ENCODE peak calls at places on chromosomes 4 and X, in four cellular contexts. Y, F, V and K are unnamed samples. For H3K4me1, the result is how much of the 10 kb centered on the place peaks cover.

GRCh38 chr4:85968945-85969830 is 390.7 kb downstream of the MAPK10 start:
- DNase-seq in Y (no peak), V (peak), F (no peak), K (peak)

GRCh38 chrX:24333371-24333770 is 19.5 kb upstream of the SUPT20HL2 start:
- DNase-seq in Y (no peak), V (no peak), F (no peak), K (no peak)

GRCh38 chrX:131792356-131792749 is 230.7 kb upstream of the STK26 start:
- DNase-seq in V (no peak), Y (peak), F (peak), K (no peak)

GRCh38 chr4:111323916-111324315 is 701.0 kb upstream of the PITX2 start:
- DNase-seq in Y (no peak), V (no peak), F (no peak), K (no peak)

GRCh38 chrX:17160971-17161370 is 214.0 kb upstream of the NHS start:
- DNase-seq in V (no peak), F (no peak), Y (no peak), K (no peak)

GRCh38 chrX:64394874-64395567 is at the start of gene MTMR8:
- DNase-seq in Y (peak), V (peak), F (peak), K (peak)

GRCh38 chr4:3413217-3413671 is 28.5 kb upstream of the HGFAC start:
- DNase-seq in V (no peak), Y (no peak), F (peak), K (no peak)

GRCh38 chr4:17517664-17518063 is 2.7 kb downstream of the CLRN2 start:
- DNase-seq in F (no peak), Y (no peak), V (no peak), K (no peak)

GRCh38 chr4:26632916-26633315 is 49.0 kb downstream of the TBC1D19 start:
- DNase-seq in F (no peak), V (no peak), Y (no peak), K (no peak)

GRCh38 chr4:38160487-38161207 is 200.4 kb downstream of the PTTG2 start:
- DNase-seq in F (no peak), Y (peak), V (peak), K (no peak)

GRCh38 chr4:15197005-15197404 is 194.7 kb downstream of the CPEB2 start:
- DNase-seq in Y (no peak), V (peak), F (no peak), K (no peak)

GRCh38 chrX:5753291-5753690 is 475.4 kb downstream of the NLGN4X start:
- DNase-seq in V (no peak), F (no peak), Y (no peak), K (no peak)

GRCh38 chr4:120769227-120769626 is 153.3 kb downstream of the PRDM5 start:
- DNase-seq in V (no peak), F (no peak), Y (no peak), K (no peak)

GRCh38 chrX:100090931-100091330 is 319.1 kb downstream of the PCDH19 start:
- DNase-seq in F (no peak), Y (no peak), V (no peak), K (no peak)

GRCh38 chr4:148015058-148015457 is 283.2 kb downstream of the ARHGAP10 start:
- DNase-seq in F (no peak), V (no peak), Y (no peak), K (no peak)

GRCh38 chr4:17220816-17221215 is 291.1 kb downstream of the QDPR start:
- DNase-seq in V (no peak), F (no peak), Y (no peak), K (no peak)

GRCh38 chrX:112874140-112874539 is 33.5 kb upstream of the AMOT start:
- DNase-seq in V (no peak), Y (no peak), F (no peak), K (peak)

GRCh38 chr4:78876568-78877320 is 62.5 kb downstream of the PAQR3 start:
- DNase-seq in V (no peak), F (no peak), Y (no peak), K (peak)

GRCh38 chr4:188821500-188821899 is 682.3 kb downstream of the TRIML1 start:
- DNase-seq in Y (no peak), V (no peak), F (no peak), K (no peak)

GRCh38 chr4:130026185-130026584 is 930.2 kb downstream of the C4orf33 start:
- DNase-seq in V (no peak), F (no peak), Y (no peak), K (peak)

GRCh38 chrX:82813671-82814078 is 694.4 kb upstream of the POU3F4 start:
- DNase-seq in V (no peak), F (no peak), Y (no peak), K (no peak)

GRCh38 chr4:170193496-170193895 is 103.7 kb upstream of the AADAT start:
- DNase-seq in V (no peak), F (no peak), Y (no peak), K (no peak)

GRCh38 chr4:161828061-161828460 is 335.7 kb downstream of the FSTL5 start:
- DNase-seq in V (no peak), Y (no peak), F (no peak), K (no peak)

DNA sequence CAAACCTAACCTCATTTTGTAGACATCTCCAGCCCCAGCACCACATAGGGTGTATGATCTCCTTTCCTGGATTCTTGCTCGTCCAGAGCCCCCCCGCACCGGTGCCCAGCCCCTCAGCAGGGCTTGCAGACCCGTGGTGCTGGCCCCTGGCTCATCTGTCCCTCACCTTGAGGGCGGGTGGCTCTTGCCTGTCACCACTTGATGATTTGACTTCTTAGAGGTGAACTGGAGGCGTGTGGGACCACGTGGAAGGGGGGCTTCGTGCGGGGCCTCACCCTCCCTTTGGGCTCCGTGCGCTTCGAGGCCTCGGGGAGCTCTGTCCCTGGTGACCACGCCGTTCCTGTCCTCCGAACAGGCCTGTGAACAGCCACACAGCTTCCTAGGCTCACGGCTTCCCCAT is 15.5 kb downstream of the UVSSA start:
- DNase-seq in Y (no peak), V (no peak), F (no peak), K (no peak)
- H3K4me3 ChIP-seq in Y (no peak), V (no peak), F (no peak), K (no peak)

DNA sequence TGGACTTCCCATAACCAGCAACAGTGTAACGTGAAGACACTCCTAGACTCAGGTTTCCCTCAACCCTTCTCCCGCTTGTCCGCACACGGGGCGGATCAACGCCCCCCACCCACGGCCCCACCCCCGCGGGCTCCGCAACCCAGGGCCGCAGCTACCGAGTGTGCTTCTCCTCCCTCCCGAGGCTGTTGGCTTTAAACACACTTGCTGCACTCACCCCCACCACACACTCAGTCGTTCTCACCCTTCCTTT is 50.4 kb upstream of the BCOR start:
- DNase-seq in V (no peak), Y (no peak), F (no peak), K (no peak)
- H3K4me1 ChIP-seq in V (under half), Y (under half), F (under half), K (under half)

DNA sequence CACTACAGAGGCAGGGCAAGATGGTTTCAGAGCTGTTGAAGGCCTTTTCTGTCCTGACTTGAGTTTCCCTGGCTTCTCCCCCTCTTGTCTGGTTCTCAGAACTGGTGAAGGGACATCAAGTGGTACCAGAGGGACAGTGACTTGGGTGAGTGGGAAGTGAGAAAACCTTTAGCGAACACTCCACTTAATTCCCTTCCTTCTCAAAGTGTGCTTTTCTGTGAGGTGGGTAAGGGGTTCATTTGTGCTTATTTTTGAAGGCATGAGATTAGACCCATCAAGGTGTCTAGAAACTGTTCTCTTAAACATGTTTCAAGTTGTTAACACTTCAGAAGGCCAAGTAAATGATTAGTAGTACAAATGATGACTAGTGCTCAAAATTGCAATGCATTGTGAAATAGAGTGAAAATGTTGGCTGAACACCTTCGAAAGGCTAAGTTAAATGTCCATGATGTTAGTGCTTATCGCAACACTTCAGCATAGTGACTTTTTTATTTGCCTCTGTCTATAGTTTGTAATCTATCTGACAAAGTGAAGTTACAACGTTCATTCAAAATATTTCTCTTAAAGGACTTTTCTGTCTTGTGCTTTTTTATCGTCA is 2.8 kb downstream of the AREG start:
- DNase-seq in Y (no peak), F (no peak), V (no peak), K (no peak)
- H3K4me3 ChIP-seq in Y (no peak), F (no peak), V (no peak), K (no peak)

GRCh38 chr4:13530823-13531608 is 13.3 kb downstream of the NKX3-2 start:
- DNase-seq in V (no peak), F (no peak), Y (no peak), K (no peak)
- H3K4me1 ChIP-seq in V (under half), F (under half), Y (under half), K (under half)